ENCODE peak calls at places on chromosomes 6 and 20, in six cellular contexts. B, U, L, Y, F and I are unnamed samples.

GRCh38 chr6:111845441-111845871 is 27.8 kb downstream of the FYN start:
- DNase-seq in B (no peak), U (no peak), L (no peak), Y (no peak), F (no peak), I (no peak)

GRCh38 chr6:137044366-137045220 is at the start of gene IL20RA:
- DNase-seq in B (peak), U (no peak), L (peak), Y (no peak), F (peak), I (peak)

GRCh38 chr20:35008411-35009342 is 53.0 kb downstream of the MYH7B start:
- DNase-seq in B (peak), U (no peak), L (no peak), Y (no peak), F (no peak), I (no peak)

GRCh38 chr6:44052419-44053011 is 74.7 kb downstream of the MRPL14 start:
- DNase-seq in B (peak), U (peak), L (no peak), Y (no peak), F (no peak), I (peak)

GRCh38 chr20:8663424-8663823 is 405.5 kb upstream of the PLCB4 start:
- DNase-seq in B (no peak), U (no peak), L (no peak), Y (no peak), F (no peak), I (no peak)

GRCh38 chr6:1110164-1110563 is 201.7 kb upstream of the FOXQ1 start:
- DNase-seq in B (no peak), U (no peak), L (no peak), Y (no peak), F (no peak), I (no peak)

GRCh38 chr6:35146453-35146852 is 5.3 kb upstream of the TCP11 start:
- DNase-seq in B (peak), U (no peak), L (peak), Y (no peak), F (no peak), I (peak)

GRCh38 chr6:118187568-118188164 is 280.6 kb downstream of the SLC35F1 start:
- DNase-seq in B (peak), U (peak), L (peak), Y (no peak), F (no peak), I (peak)

GRCh38 chr6:135236732-135237131 is 55.6 kb downstream of the MYB start:
- DNase-seq in B (no peak), U (no peak), L (no peak), Y (no peak), F (no peak), I (no peak)

GRCh38 chr6:111480988-111481830 is 1.8 kb downstream of the REV3L start:
- DNase-seq in B (peak), U (no peak), L (no peak), Y (no peak), F (no peak), I (peak)

GRCh38 chr6:168908887-168909286 is 344.8 kb downstream of the THBS2 start:
- DNase-seq in B (peak), U (peak), L (no peak), Y (no peak), F (no peak), I (peak)

GRCh38 chr6:75204222-75204958 is 1.5 kb downstream of the COL12A1 start:
- DNase-seq in B (peak), U (peak), L (peak), Y (no peak), F (peak), I (peak)

GRCh38 chr20:59748555-59749292 is 144.4 kb downstream of the PHACTR3 start:
- DNase-seq in B (peak), U (peak), L (no peak), Y (no peak), F (no peak), I (no peak)

GRCh38 chr20:16462711-16463110 is 110.5 kb downstream of the KIF16B start:
- DNase-seq in B (no peak), U (no peak), L (no peak), Y (no peak), F (no peak), I (no peak)

GRCh38 chr6:19342616-19343015 is 494.6 kb upstream of the ID4 start:
- DNase-seq in B (peak), U (peak), L (no peak), Y (no peak), F (no peak), I (no peak)

GRCh38 chr6:90497411-90497810 is 89.5 kb downstream of the MAP3K7 start:
- DNase-seq in B (no peak), U (no peak), L (no peak), Y (no peak), F (no peak), I (no peak)
- TF ChIP-seq CTCF in B (peak), U (no peak), L (no peak), Y (no peak), F (no peak), I (no peak)

GRCh38 chr6:32216998-32217397 is 6.9 kb downstream of the NOTCH4 start:
- DNase-seq in B (no peak), U (no peak), L (no peak), Y (no peak), F (no peak), I (no peak)
- TF ChIP-seq CTCF in B (no peak), U (no peak), L (no peak), Y (no peak), F (no peak), I (no peak)

DNA sequence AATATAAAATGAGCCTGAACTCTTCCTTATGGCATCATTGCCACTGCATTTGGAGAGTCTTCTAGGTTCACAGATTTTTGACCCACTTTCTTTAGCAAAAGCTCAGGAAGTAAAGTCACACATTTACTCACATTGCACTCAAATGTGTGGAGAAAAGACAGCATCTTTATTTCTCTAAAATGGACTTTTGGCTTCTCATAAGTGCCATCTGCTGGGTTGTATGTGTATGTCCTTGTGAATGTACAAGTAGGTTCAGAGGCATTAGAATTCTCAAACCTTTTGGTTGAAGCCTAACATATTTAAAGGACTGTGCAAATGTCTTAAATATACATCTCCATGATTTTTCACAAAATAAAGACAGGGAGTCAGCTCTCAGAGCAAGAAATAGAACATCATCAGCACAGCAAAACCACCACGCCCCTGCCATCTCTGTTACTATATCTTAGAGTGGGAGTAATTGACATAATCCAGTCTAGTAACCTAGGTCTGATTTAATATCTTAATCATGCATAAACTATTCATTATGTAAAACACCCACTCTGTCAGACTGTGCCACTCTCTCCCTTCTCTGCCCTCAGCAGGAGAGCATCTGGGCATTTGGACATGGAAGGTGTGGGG is 42.2 kb upstream of the SPTLC3 start:
- DNase-seq in B (peak), U (peak), L (peak), Y (no peak), F (no peak), I (peak)
- TF ChIP-seq CTCF in B (peak), U (peak), L (peak), Y (no peak), F (no peak), I (peak)

GRCh38 chr20:58651823-58652605 is 931 bp downstream of the STX16 start:
- DNase-seq in B (peak), U (peak), L (peak), Y (peak), F (no peak), I (peak)

GRCh38 chr20:58650776-58651547 is at the start of gene STX16:
- DNase-seq in B (peak), U (peak), L (peak), Y (peak), F (peak), I (peak)

GRCh38 chr20:58650181-58650775 is 805 bp upstream of the STX16 start:
- DNase-seq in B (no peak), U (no peak), L (peak), Y (peak), F (peak), I (no peak)

GRCh38 chr20:58651548-58651822 is 402 bp downstream of the STX16 start:
- DNase-seq in B (no peak), U (no peak), L (peak), Y (no peak), F (no peak), I (no peak)

DNA sequence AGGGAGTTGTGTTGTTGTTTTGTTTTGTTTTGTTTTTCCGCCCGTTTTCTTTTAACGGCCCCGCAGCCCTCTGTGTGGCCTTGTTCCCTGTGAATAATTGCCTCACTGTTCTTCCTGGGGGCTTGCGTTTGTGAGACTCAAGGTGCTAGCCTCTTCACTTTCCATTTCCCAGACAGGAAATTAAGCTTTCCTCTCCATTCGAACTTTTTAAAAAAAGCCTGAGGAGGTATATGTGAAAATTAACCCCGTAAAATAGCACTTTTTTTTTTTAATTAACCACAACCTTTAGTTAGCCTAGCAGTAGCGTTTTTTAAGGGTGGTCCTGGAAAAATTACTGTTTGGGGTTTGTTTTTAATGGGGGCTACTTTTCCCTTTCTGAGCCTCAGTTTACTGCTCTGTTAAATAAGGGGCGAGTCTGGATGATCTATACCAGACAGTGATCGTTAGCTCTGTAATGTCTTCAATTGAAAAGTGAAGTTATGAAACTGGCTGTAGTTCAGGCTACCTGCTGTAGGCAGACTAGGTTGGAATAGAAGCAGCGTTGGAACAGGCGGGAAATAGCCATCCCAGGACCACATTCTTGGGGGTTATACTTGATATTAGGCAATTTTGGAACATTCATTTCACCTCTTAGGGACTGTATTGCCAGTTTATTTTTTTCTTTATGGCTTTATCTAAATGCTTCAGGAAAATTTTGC is 1.7 kb downstream of the STX16 start:
- DNase-seq in B (no peak), U (no peak), L (no peak), Y (no peak), F (no peak), I (peak)
- TF ChIP-seq CTCF in B (no peak), U (no peak), L (no peak), Y (no peak), F (no peak), I (no peak)

GRCh38 chr6:56511591-56511990 is 131.1 kb downstream of the DST start:
- DNase-seq in B (no peak), U (no peak), L (no peak), Y (no peak), F (no peak), I (no peak)
- TF ChIP-seq CTCF in B (no peak), U (no peak), L (no peak), Y (no peak), F (no peak), I (no peak)

DNA sequence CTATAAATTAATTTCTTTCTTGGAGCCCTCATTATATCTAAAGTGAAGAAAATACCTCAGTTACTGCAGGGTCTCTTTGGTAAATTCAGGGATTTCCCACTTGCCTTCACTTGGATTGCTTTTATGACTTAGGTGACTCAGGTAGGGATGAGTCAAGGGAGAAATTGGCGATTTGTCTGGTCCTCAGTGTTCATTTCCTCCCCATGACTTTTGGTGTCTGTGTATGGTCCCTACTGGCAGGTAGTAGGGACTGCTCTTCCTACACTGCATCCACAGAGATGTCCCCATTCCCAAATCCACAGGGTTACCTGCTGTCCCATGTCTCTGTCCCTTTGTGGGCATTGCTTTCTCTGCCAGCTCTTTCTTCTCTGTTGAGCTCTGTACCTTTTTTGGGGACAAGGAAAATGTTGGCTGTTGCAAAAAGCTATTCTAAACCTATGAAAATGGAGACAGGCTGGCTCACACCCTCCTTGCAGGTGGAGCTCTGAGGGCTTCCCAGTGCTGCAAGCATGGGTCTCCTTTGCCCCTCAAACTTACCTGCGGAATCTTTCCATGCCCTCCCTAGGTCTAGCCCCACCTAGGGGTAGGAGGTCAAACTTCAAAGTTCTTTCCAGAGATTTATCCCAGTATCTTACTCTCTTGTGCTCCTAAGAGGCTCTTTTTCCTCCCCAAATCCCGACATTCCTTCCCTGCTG is 211.9 kb downstream of the ZNF217 start:
- DNase-seq in B (no peak), U (no peak), L (no peak), Y (no peak), F (no peak), I (no peak)
- TF ChIP-seq CTCF in B (no peak), U (no peak), L (no peak), Y (no peak), F (peak), I (peak)

GRCh38 chr6:108915258-108915657 is 67.0 kb downstream of the ARMC2 start:
- DNase-seq in B (no peak), U (no peak), L (no peak), Y (no peak), F (no peak), I (no peak)

GRCh38 chr6:108916026-108916689 is 67.9 kb downstream of the ARMC2 start:
- DNase-seq in B (no peak), U (no peak), L (no peak), Y (no peak), F (no peak), I (no peak)

DNA sequence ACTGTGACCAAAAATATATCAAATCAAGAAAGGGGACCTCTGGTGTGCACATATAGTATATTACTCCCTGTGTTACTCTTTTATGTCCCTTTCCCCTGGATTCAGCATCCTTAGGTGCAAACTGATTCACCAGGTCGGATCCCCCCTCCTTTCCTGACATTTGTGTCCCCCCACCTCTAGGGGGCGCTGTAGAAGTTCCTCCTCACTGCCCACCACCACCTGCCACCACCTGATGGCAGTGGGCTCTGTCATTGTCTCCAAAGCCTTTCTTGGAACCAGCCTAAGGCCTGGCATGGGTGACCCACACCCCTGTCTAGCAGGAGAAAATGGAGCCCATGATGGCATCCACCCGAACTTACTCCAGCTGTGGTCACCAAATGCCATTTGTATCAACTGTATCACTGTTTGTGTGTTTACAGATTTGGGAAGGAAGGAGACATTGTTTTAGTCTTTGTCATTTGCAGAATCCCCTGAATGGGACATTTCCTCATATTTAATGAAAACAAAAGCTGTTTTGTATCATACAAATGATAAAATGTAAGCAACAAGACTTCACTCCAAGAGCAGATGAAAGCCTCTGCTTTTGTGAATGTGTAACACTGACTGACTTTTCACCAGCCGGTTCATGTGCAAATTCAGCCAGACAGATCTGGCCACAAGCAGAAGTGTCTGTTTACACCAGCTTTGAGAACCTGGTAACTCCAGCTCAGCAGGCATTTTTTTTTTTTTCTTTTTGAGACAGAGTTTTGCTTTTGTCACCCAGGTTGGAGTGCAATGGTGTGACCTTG is 66.2 kb downstream of the ARMC2 start:
- DNase-seq in B (peak), U (no peak), L (no peak), Y (peak), F (no peak), I (peak)
- TF ChIP-seq CTCF in B (peak), U (peak), L (peak), Y (peak), F (peak), I (peak)

GRCh38 chr20:42530855-42531674 is 658.6 kb downstream of the PTPRT start:
- DNase-seq in B (peak), U (no peak), L (peak), Y (no peak), F (no peak), I (no peak)
- TF ChIP-seq CTCF in B (no peak), U (peak), L (peak), Y (no peak), F (peak), I (no peak)

DNA sequence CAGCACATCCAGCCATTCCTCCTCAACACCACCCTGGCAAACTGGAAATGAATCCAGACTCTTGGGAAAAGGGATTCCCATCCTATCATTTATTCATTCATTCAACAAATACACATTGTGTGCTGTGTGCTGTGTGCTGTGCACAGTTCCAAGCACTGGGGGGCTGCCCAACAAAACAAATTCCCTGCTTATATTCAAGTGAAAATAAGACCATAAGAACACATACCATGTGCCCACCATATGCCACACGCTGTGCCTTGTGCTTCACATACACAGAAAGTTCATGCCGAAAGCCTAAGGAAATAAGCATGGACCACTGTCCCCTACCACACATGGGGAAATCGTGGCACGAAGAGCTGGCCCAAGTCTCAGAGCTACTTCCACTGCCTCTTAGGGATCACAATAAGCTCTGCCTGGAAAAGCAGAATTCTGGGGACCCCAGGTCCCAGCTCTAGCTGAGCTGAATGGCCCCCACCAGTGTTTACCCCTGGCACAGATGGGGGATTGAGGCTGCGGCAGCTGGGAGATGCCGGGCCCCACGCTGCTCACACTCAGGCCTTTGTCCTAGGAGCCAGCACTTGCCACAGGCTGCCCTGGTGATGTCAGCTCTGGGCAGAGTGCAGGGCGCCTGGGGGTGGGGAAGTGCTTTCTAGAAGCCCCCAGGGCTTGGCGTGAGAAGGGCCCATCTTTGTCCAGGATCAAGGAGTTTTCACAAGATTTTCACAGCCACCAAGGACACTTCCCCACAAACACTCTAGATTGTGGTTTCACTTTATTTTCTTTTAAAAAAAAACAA is 99.6 kb downstream of the PREX1 start:
- DNase-seq in B (no peak), U (no peak), L (no peak), Y (no peak), F (no peak), I (no peak)
- TF ChIP-seq CTCF in B (no peak), U (no peak), L (no peak), Y (no peak), F (no peak), I (no peak)